ENCODE peak calls at places on chromosomes 7 and 10, in six cellular contexts. One of them, this sample, is unnamed.

GRCh38 chr7:156032973-156033372 is 220.7 kb upstream of the SHH start:
- DNase-seq in CD8-positive, alpha-beta T cell: no peak
- DNase-seq in HT-29: no peak
- DNase-seq in activated CD8-positive, alpha-beta memory T cell treated with anti-CD3 and anti-CD28 coated beads for 24 hours: no peak
- DNase-seq in psoas muscle: no peak
- DNase-seq in cardiac fibroblast: no peak
- DNase-seq in this sample: no peak

GRCh38 chr7:141558544-141559183 is 7.5 kb downstream of the AGK start:
- DNase-seq in CD8-positive, alpha-beta T cell: no peak
- DNase-seq in HT-29: no peak
- DNase-seq in activated CD8-positive, alpha-beta memory T cell treated with anti-CD3 and anti-CD28 coated beads for 24 hours: no peak
- DNase-seq in psoas muscle: no peak
- DNase-seq in cardiac fibroblast: peak; percentile 38
- DNase-seq in this sample: peak; percentile 83

GRCh38 chr10:17056781-17057191 is 72.8 kb downstream of the CUBN start:
- DNase-seq in CD8-positive, alpha-beta T cell: no peak
- DNase-seq in HT-29: no peak
- DNase-seq in activated CD8-positive, alpha-beta memory T cell treated with anti-CD3 and anti-CD28 coated beads for 24 hours: no peak
- DNase-seq in psoas muscle: no peak
- DNase-seq in cardiac fibroblast: peak; percentile 79
- DNase-seq in this sample: no peak

GRCh38 chr7:47186316-47186715 is 395.6 kb downstream of the TNS3 start:
- DNase-seq in CD8-positive, alpha-beta T cell: no peak
- DNase-seq in HT-29: no peak
- DNase-seq in activated CD8-positive, alpha-beta memory T cell treated with anti-CD3 and anti-CD28 coated beads for 24 hours: no peak
- DNase-seq in psoas muscle: no peak
- DNase-seq in cardiac fibroblast: no peak
- DNase-seq in this sample: peak; percentile 40

GRCh38 chr10:93062499-93063216 is 2.1 kb downstream of the CYP26C1 start:
- DNase-seq in CD8-positive, alpha-beta T cell: no peak
- DNase-seq in HT-29: no peak
- DNase-seq in activated CD8-positive, alpha-beta memory T cell treated with anti-CD3 and anti-CD28 coated beads for 24 hours: peak; percentile 72
- DNase-seq in psoas muscle: no peak
- DNase-seq in cardiac fibroblast: peak; percentile 53
- DNase-seq in this sample: peak; percentile 63

GRCh38 chr10:132516771-132517725 is 20.5 kb upstream of the INPP5A start:
- DNase-seq in CD8-positive, alpha-beta T cell: no peak
- DNase-seq in HT-29: peak; percentile 66
- DNase-seq in activated CD8-positive, alpha-beta memory T cell treated with anti-CD3 and anti-CD28 coated beads for 24 hours: no peak
- DNase-seq in psoas muscle: peak; percentile 94
- DNase-seq in cardiac fibroblast: peak; percentile 98
- DNase-seq in this sample: no peak

GRCh38 chr7:7498881-7499280 is 36.8 kb downstream of the COL28A1 start:
- DNase-seq in CD8-positive, alpha-beta T cell: no peak
- DNase-seq in HT-29: no peak
- DNase-seq in activated CD8-positive, alpha-beta memory T cell treated with anti-CD3 and anti-CD28 coated beads for 24 hours: no peak
- DNase-seq in psoas muscle: no peak
- DNase-seq in cardiac fibroblast: no peak
- DNase-seq in this sample: no peak

GRCh38 chr10:23331567-23332290 is 12.9 kb downstream of the C10orf67 start:
- DNase-seq in CD8-positive, alpha-beta T cell: no peak
- DNase-seq in HT-29: no peak
- DNase-seq in activated CD8-positive, alpha-beta memory T cell treated with anti-CD3 and anti-CD28 coated beads for 24 hours: no peak
- DNase-seq in psoas muscle: no peak
- DNase-seq in cardiac fibroblast: peak; percentile 89
- DNase-seq in this sample: no peak

GRCh38 chr7:125467996-125468854 is 538.6 kb upstream of the POT1 start:
- DNase-seq in CD8-positive, alpha-beta T cell: no peak
- DNase-seq in HT-29: no peak
- DNase-seq in activated CD8-positive, alpha-beta memory T cell treated with anti-CD3 and anti-CD28 coated beads for 24 hours: no peak
- DNase-seq in psoas muscle: no peak
- DNase-seq in cardiac fibroblast: no peak
- DNase-seq in this sample: no peak

GRCh38 chr7:86939197-86939814 is 120.1 kb downstream of the ELAPOR2 start:
- DNase-seq in CD8-positive, alpha-beta T cell: no peak
- DNase-seq in HT-29: peak; percentile 92
- DNase-seq in activated CD8-positive, alpha-beta memory T cell treated with anti-CD3 and anti-CD28 coated beads for 24 hours: no peak
- DNase-seq in psoas muscle: no peak
- DNase-seq in cardiac fibroblast: peak; percentile 82
- DNase-seq in this sample: peak; percentile 80

GRCh38 chr10:102773320-102773719 is 29.6 kb downstream of the WBP1L start:
- DNase-seq in CD8-positive, alpha-beta T cell: no peak
- DNase-seq in HT-29: no peak
- DNase-seq in activated CD8-positive, alpha-beta memory T cell treated with anti-CD3 and anti-CD28 coated beads for 24 hours: no peak
- DNase-seq in psoas muscle: no peak
- DNase-seq in cardiac fibroblast: no peak
- DNase-seq in this sample: no peak

GRCh38 chr10:373516-374309 is 238.5 kb downstream of the ZMYND11 start:
- DNase-seq in CD8-positive, alpha-beta T cell: no peak
- DNase-seq in HT-29: no peak
- DNase-seq in activated CD8-positive, alpha-beta memory T cell treated with anti-CD3 and anti-CD28 coated beads for 24 hours: no peak
- DNase-seq in psoas muscle: no peak
- DNase-seq in cardiac fibroblast: peak; percentile 63
- DNase-seq in this sample: no peak

GRCh38 chr7:156903232-156903909 is 10.4 kb upstream of the LMBR1 start:
- DNase-seq in CD8-positive, alpha-beta T cell: peak; percentile 74
- DNase-seq in HT-29: peak; percentile 19
- DNase-seq in activated CD8-positive, alpha-beta memory T cell treated with anti-CD3 and anti-CD28 coated beads for 24 hours: no peak
- DNase-seq in psoas muscle: peak; percentile 47
- DNase-seq in cardiac fibroblast: peak; percentile 60
- DNase-seq in this sample: no peak

GRCh38 chr10:14953452-14954000 is 370 bp downstream of the DCLRE1C start:
- DNase-seq in CD8-positive, alpha-beta T cell: no peak
- DNase-seq in HT-29: peak; percentile 64
- DNase-seq in activated CD8-positive, alpha-beta memory T cell treated with anti-CD3 and anti-CD28 coated beads for 24 hours: no peak
- DNase-seq in psoas muscle: peak; percentile 57
- DNase-seq in cardiac fibroblast: peak; percentile 64
- DNase-seq in this sample: peak; percentile 86

GRCh38 chr10:20147679-20148078 is 331.4 kb downstream of the PLXDC2 start:
- DNase-seq in CD8-positive, alpha-beta T cell: no peak
- DNase-seq in HT-29: no peak
- DNase-seq in activated CD8-positive, alpha-beta memory T cell treated with anti-CD3 and anti-CD28 coated beads for 24 hours: no peak
- DNase-seq in psoas muscle: no peak
- DNase-seq in cardiac fibroblast: no peak
- DNase-seq in this sample: no peak

GRCh38 chr10:79410315-79411094 is 34.9 kb downstream of the ZCCHC24 start:
- DNase-seq in CD8-positive, alpha-beta T cell: no peak
- DNase-seq in HT-29: no peak
- DNase-seq in activated CD8-positive, alpha-beta memory T cell treated with anti-CD3 and anti-CD28 coated beads for 24 hours: no peak
- DNase-seq in psoas muscle: peak; percentile 25
- DNase-seq in cardiac fibroblast: no peak
- DNase-seq in this sample: no peak

GRCh38 chr10:98456043-98456570 is 9.4 kb upstream of the HPS1 start:
- DNase-seq in CD8-positive, alpha-beta T cell: no peak
- DNase-seq in HT-29: no peak
- DNase-seq in activated CD8-positive, alpha-beta memory T cell treated with anti-CD3 and anti-CD28 coated beads for 24 hours: no peak
- DNase-seq in psoas muscle: no peak
- DNase-seq in cardiac fibroblast: no peak
- DNase-seq in this sample: no peak

GRCh38 chr7:155456772-155457543 is 971 bp upstream of the EN2 start:
- DNase-seq in CD8-positive, alpha-beta T cell: no peak
- DNase-seq in HT-29: no peak
- DNase-seq in activated CD8-positive, alpha-beta memory T cell treated with anti-CD3 and anti-CD28 coated beads for 24 hours: peak; percentile 71
- DNase-seq in psoas muscle: peak; percentile 79
- DNase-seq in cardiac fibroblast: peak; percentile 67
- DNase-seq in this sample: no peak

GRCh38 chr10:119413738-119414611 is 128.5 kb downstream of the RGS10 start:
- DNase-seq in CD8-positive, alpha-beta T cell: no peak
- DNase-seq in HT-29: no peak
- DNase-seq in activated CD8-positive, alpha-beta memory T cell treated with anti-CD3 and anti-CD28 coated beads for 24 hours: no peak
- DNase-seq in psoas muscle: no peak
- DNase-seq in cardiac fibroblast: peak; percentile 77
- DNase-seq in this sample: no peak

GRCh38 chr10:74011016-74011415 is 13.1 kb downstream of the VCL start:
- DNase-seq in CD8-positive, alpha-beta T cell: no peak
- DNase-seq in HT-29: no peak
- DNase-seq in activated CD8-positive, alpha-beta memory T cell treated with anti-CD3 and anti-CD28 coated beads for 24 hours: no peak
- DNase-seq in psoas muscle: no peak
- DNase-seq in cardiac fibroblast: no peak
- DNase-seq in this sample: no peak

GRCh38 chr10:104657458-104657857 is 16.4 kb downstream of the SORCS3 start:
- DNase-seq in CD8-positive, alpha-beta T cell: no peak
- DNase-seq in HT-29: no peak
- DNase-seq in activated CD8-positive, alpha-beta memory T cell treated with anti-CD3 and anti-CD28 coated beads for 24 hours: no peak
- DNase-seq in psoas muscle: no peak
- DNase-seq in cardiac fibroblast: no peak
- DNase-seq in this sample: no peak

GRCh38 chr7:5629941-5630340 is 151.5 kb downstream of the RNF216 start:
- DNase-seq in CD8-positive, alpha-beta T cell: peak; percentile 56
- DNase-seq in HT-29: no peak
- DNase-seq in activated CD8-positive, alpha-beta memory T cell treated with anti-CD3 and anti-CD28 coated beads for 24 hours: no peak
- DNase-seq in psoas muscle: peak; percentile 37
- DNase-seq in cardiac fibroblast: peak; percentile 43
- DNase-seq in this sample: no peak

GRCh38 chr7:124208642-124209041 is 175.8 kb upstream of the TMEM229A start:
- DNase-seq in CD8-positive, alpha-beta T cell: no peak
- DNase-seq in HT-29: no peak
- DNase-seq in activated CD8-positive, alpha-beta memory T cell treated with anti-CD3 and anti-CD28 coated beads for 24 hours: no peak
- DNase-seq in psoas muscle: no peak
- DNase-seq in cardiac fibroblast: no peak
- DNase-seq in this sample: no peak

GRCh38 chr7:94452257-94452656 is 57.4 kb upstream of the CASD1 start:
- DNase-seq in CD8-positive, alpha-beta T cell: no peak
- DNase-seq in HT-29: no peak
- DNase-seq in activated CD8-positive, alpha-beta memory T cell treated with anti-CD3 and anti-CD28 coated beads for 24 hours: no peak
- DNase-seq in psoas muscle: no peak
- DNase-seq in cardiac fibroblast: peak; percentile 1
- DNase-seq in this sample: no peak

GRCh38 chr10:126042354-126042753 is 146.0 kb downstream of the FANK1 start:
- DNase-seq in CD8-positive, alpha-beta T cell: no peak
- DNase-seq in HT-29: no peak
- DNase-seq in activated CD8-positive, alpha-beta memory T cell treated with anti-CD3 and anti-CD28 coated beads for 24 hours: no peak
- DNase-seq in psoas muscle: no peak
- DNase-seq in cardiac fibroblast: no peak
- DNase-seq in this sample: no peak

GRCh38 chr7:5525271-5526189 is 101.9 kb upstream of the TNRC18 start:
- DNase-seq in CD8-positive, alpha-beta T cell: peak; percentile 67
- DNase-seq in HT-29: peak; percentile 85
- DNase-seq in activated CD8-positive, alpha-beta memory T cell treated with anti-CD3 and anti-CD28 coated beads for 24 hours: no peak
- DNase-seq in psoas muscle: no peak
- DNase-seq in cardiac fibroblast: peak; percentile 70
- DNase-seq in this sample: peak; percentile 90

GRCh38 chr10:75708060-75708459 is 276.6 kb downstream of the LRMDA start:
- DNase-seq in CD8-positive, alpha-beta T cell: no peak
- DNase-seq in HT-29: no peak
- DNase-seq in activated CD8-positive, alpha-beta memory T cell treated with anti-CD3 and anti-CD28 coated beads for 24 hours: no peak
- DNase-seq in psoas muscle: no peak
- DNase-seq in cardiac fibroblast: no peak
- DNase-seq in this sample: no peak

GRCh38 chr10:124721295-124722052 is 22.7 kb downstream of the FAM53B start:
- DNase-seq in CD8-positive, alpha-beta T cell: no peak
- DNase-seq in HT-29: no peak
- DNase-seq in activated CD8-positive, alpha-beta memory T cell treated with anti-CD3 and anti-CD28 coated beads for 24 hours: no peak
- DNase-seq in psoas muscle: peak; percentile 67
- DNase-seq in cardiac fibroblast: peak; percentile 44
- DNase-seq in this sample: no peak

GRCh38 chr7:54992876-54993490 is 25.8 kb upstream of the EGFR start:
- DNase-seq in CD8-positive, alpha-beta T cell: no peak
- DNase-seq in HT-29: no peak
- DNase-seq in activated CD8-positive, alpha-beta memory T cell treated with anti-CD3 and anti-CD28 coated beads for 24 hours: no peak
- DNase-seq in psoas muscle: no peak
- DNase-seq in cardiac fibroblast: peak; percentile 26
- DNase-seq in this sample: no peak

GRCh38 chr7:24905996-24906770 is 73.8 kb downstream of the OSBPL3 start:
- DNase-seq in CD8-positive, alpha-beta T cell: no peak
- DNase-seq in HT-29: no peak
- DNase-seq in activated CD8-positive, alpha-beta memory T cell treated with anti-CD3 and anti-CD28 coated beads for 24 hours: no peak
- DNase-seq in psoas muscle: no peak
- DNase-seq in cardiac fibroblast: no peak
- DNase-seq in this sample: no peak

GRCh38 chr10:8402469-8403074 is 348.1 kb downstream of the GATA3 start:
- DNase-seq in CD8-positive, alpha-beta T cell: no peak
- DNase-seq in HT-29: no peak
- DNase-seq in activated CD8-positive, alpha-beta memory T cell treated with anti-CD3 and anti-CD28 coated beads for 24 hours: no peak
- DNase-seq in psoas muscle: no peak
- DNase-seq in cardiac fibroblast: peak; percentile 34
- DNase-seq in this sample: no peak

GRCh38 chr10:1168763-1169162 is 112.6 kb downstream of the WDR37 start:
- DNase-seq in CD8-positive, alpha-beta T cell: no peak
- DNase-seq in HT-29: no peak
- DNase-seq in activated CD8-positive, alpha-beta memory T cell treated with anti-CD3 and anti-CD28 coated beads for 24 hours: no peak
- DNase-seq in psoas muscle: no peak
- DNase-seq in cardiac fibroblast: no peak
- DNase-seq in this sample: no peak

GRCh38 chr7:76065016-76065612 is 17.2 kb downstream of the MDH2 start:
- DNase-seq in CD8-positive, alpha-beta T cell: no peak
- DNase-seq in HT-29: no peak
- DNase-seq in activated CD8-positive, alpha-beta memory T cell treated with anti-CD3 and anti-CD28 coated beads for 24 hours: no peak
- DNase-seq in psoas muscle: no peak
- DNase-seq in cardiac fibroblast: no peak
- DNase-seq in this sample: no peak

GRCh38 chr7:95180-95862 is 97.0 kb upstream of the FAM20C start:
- DNase-seq in CD8-positive, alpha-beta T cell: no peak
- DNase-seq in HT-29: no peak
- DNase-seq in activated CD8-positive, alpha-beta memory T cell treated with anti-CD3 and anti-CD28 coated beads for 24 hours: no peak
- DNase-seq in psoas muscle: no peak
- DNase-seq in cardiac fibroblast: peak; percentile 16
- DNase-seq in this sample: no peak

GRCh38 chr7:80413395-80413955 is 98.4 kb downstream of the GNAT3 start:
- DNase-seq in CD8-positive, alpha-beta T cell: no peak
- DNase-seq in HT-29: no peak
- DNase-seq in activated CD8-positive, alpha-beta memory T cell treated with anti-CD3 and anti-CD28 coated beads for 24 hours: no peak
- DNase-seq in psoas muscle: no peak
- DNase-seq in cardiac fibroblast: no peak
- DNase-seq in this sample: no peak

GRCh38 chr7:11716185-11716584 is 115.8 kb downstream of the THSD7A start:
- DNase-seq in CD8-positive, alpha-beta T cell: no peak
- DNase-seq in HT-29: peak; percentile 52
- DNase-seq in activated CD8-positive, alpha-beta memory T cell treated with anti-CD3 and anti-CD28 coated beads for 24 hours: no peak
- DNase-seq in psoas muscle: no peak
- DNase-seq in cardiac fibroblast: peak; percentile 88
- DNase-seq in this sample: no peak

GRCh38 chr7:7641129-7641663 is 644 bp downstream of the UMAD1 start:
- DNase-seq in CD8-positive, alpha-beta T cell: no peak
- DNase-seq in HT-29: no peak
- DNase-seq in activated CD8-positive, alpha-beta memory T cell treated with anti-CD3 and anti-CD28 coated beads for 24 hours: no peak
- DNase-seq in psoas muscle: no peak
- DNase-seq in cardiac fibroblast: peak; percentile 18
- DNase-seq in this sample: no peak

GRCh38 chr7:142231716-142232115 is 26.1 kb downstream of the PRSS58 start:
- DNase-seq in CD8-positive, alpha-beta T cell: no peak
- DNase-seq in HT-29: peak; percentile 19
- DNase-seq in activated CD8-positive, alpha-beta memory T cell treated with anti-CD3 and anti-CD28 coated beads for 24 hours: no peak
- DNase-seq in psoas muscle: no peak
- DNase-seq in cardiac fibroblast: no peak
- DNase-seq in this sample: peak; percentile 12

This sample was measured in GM12865.